ENCODE peak calls at places on chromosomes 11 and 22, in ten cellular contexts. V is HCT116, D is GM23338, B is OCI-LY7, Y is endothelial cell of umbilical vein, N is GM23248, F is IMR-90, T is MM.1S, O is neural progenitor cell, X is fibroblast of lung. M is an unnamed sample.
A peak's percentile ranks its signal among the peaks of the same experiment; 100 is the strongest.

GRCh38 chr22:48198489-48199459 is 1436.3 kb downstream of the TBC1D22A start:
- DNase-seq in N (no peak), V (no peak), T (no peak), D (peak; percentile 34), X (no peak), B (no peak), F (no peak), Y (no peak), O (no peak), M (no peak)

GRCh38 chr22:38788016-38788415 is 5.9 kb downstream of the DNAL4 start:
- DNase-seq in X (peak; percentile 65), N (peak; percentile 39), D (no peak), Y (peak; percentile 66), B (no peak), F (peak; percentile 60), V (no peak), O (no peak), T (no peak), M (no peak)

GRCh38 chr11:125903753-125904659 is at the start of gene DDX25:
- DNase-seq in Y (no peak), F (no peak), V (no peak), O (peak; percentile 85), D (peak; percentile 88), X (no peak), T (no peak), B (no peak), N (no peak), M (no peak)

GRCh38 chr11:115444542-115444941 is 59.7 kb downstream of the CADM1 start:
- DNase-seq in N (no peak), T (no peak), F (no peak), X (no peak), B (no peak), Y (no peak), V (no peak), D (no peak), O (no peak), M (no peak)

GRCh38 chr11:126100681-126101080 is 38.0 kb upstream of the CDON start:
- DNase-seq in B (no peak), N (no peak), F (no peak), D (no peak), T (no peak), O (no peak), V (no peak), Y (no peak), X (no peak), M (no peak)

GRCh38 chr11:68714047-68714856 is 29.9 kb downstream of the GAL start:
- DNase-seq in D (no peak), Y (no peak), B (no peak), F (no peak), V (no peak), O (peak; percentile 58), X (no peak), N (no peak), T (no peak), M (no peak)

GRCh38 chr11:19539861-19540260 is 172.8 kb upstream of the NAV2 start:
- DNase-seq in N (no peak), V (no peak), F (no peak), B (no peak), T (no peak), Y (no peak), O (peak; percentile 88), D (no peak), X (no peak), M (no peak)

GRCh38 chr22:46462726-46463371 is 74.6 kb downstream of the CELSR1 start:
- DNase-seq in T (no peak), Y (no peak), D (no peak), N (peak; percentile 87), O (no peak), X (peak; percentile 90), B (no peak), F (peak; percentile 70), V (peak; percentile 90), M (peak; percentile 98)

GRCh38 chr11:134578807-134579708 is 167.0 kb upstream of the B3GAT1 start:
- DNase-seq in B (no peak), V (peak; percentile 18), Y (no peak), X (no peak), F (no peak), O (no peak), D (peak; percentile 41), T (no peak), N (no peak), M (no peak)

GRCh38 chr11:77259681-77260080 is 41.8 kb downstream of the GDPD4 start:
- DNase-seq in D (no peak), B (no peak), V (no peak), T (no peak), X (peak; percentile 72), O (no peak), F (peak; percentile 68), N (peak; percentile 62), Y (no peak), M (peak; percentile 44)

GRCh38 chr22:26673485-26673884 is 16.1 kb downstream of the MIAT start:
- DNase-seq in N (peak; percentile 81), B (no peak), D (no peak), Y (no peak), T (no peak), V (no peak), F (no peak), O (no peak), X (peak; percentile 58), M (no peak)

GRCh38 chr11:64656797-64657196 is 65.8 kb downstream of the SLC22A12 start:
- DNase-seq in O (peak; percentile 77), F (no peak), X (no peak), B (no peak), N (no peak), V (no peak), Y (no peak), D (peak; percentile 83), T (no peak), M (peak; percentile 80)

GRCh38 chr11:72294566-72295395 is 50.8 kb upstream of the PHOX2A start:
- DNase-seq in Y (no peak), F (no peak), N (no peak), D (no peak), T (no peak), B (no peak), O (no peak), X (no peak), V (no peak), M (no peak)

GRCh38 chr11:72293910-72294533 is 50.0 kb upstream of the PHOX2A start:
- DNase-seq in Y (no peak), N (no peak), O (no peak), B (no peak), D (no peak), T (no peak), V (no peak), F (no peak), X (no peak), M (no peak)

GRCh38 chr11:72293391-72293790 is 49.4 kb upstream of the PHOX2A start:
- DNase-seq in Y (no peak), N (no peak), O (no peak), F (no peak), B (no peak), V (no peak), T (no peak), X (no peak), D (no peak), M (no peak)

GRCh38 chr11:72295471-72295870 is 51.5 kb upstream of the PHOX2A start:
- DNase-seq in F (no peak), N (no peak), T (no peak), O (no peak), D (no peak), Y (no peak), X (no peak), V (no peak), B (no peak), M (peak; percentile 62)

GRCh38 chr11:72292106-72292790 is 48.3 kb upstream of the PHOX2A start:
- DNase-seq in N (no peak), T (no peak), O (no peak), D (no peak), Y (no peak), X (no peak), F (no peak), B (no peak), V (no peak), M (peak; percentile 75)
- H3K4me3 ChIP-seq in N (no peak overlapping the region), T (no peak overlapping the region), O (no peak overlapping the region), D (no peak overlapping the region), Y (no peak overlapping the region), X (no peak overlapping the region), F (no peak overlapping the region), B (no peak overlapping the region), V (no peak overlapping the region), M (no peak overlapping the region)

DNA sequence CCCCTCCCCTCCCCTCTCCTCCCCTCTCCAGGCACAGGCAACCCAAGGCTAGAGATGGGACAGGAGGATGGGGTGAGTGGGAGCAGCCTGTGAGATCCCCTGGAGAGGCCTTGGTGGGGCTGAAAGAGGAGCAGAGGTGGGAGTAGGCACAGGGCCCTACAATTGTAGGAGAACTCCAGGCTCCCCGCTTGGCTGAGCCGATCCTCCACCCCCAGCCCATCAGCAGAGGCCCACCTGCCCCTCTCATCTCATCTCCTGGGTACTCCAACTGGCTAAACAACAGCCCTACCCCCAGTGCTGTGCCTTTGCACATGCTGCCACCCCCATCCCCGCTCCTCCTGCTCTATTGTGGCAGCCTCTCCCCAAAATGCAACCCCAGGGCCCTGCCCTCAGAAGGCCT is 52.0 kb upstream of the A4GALT start:
- DNase-seq in X (no peak), T (no peak), D (no peak), O (no peak), V (no peak), N (no peak), Y (no peak), F (no peak), B (no peak), M (peak; percentile 15)
- H3K27ac ChIP-seq in X (no peak overlapping the region), T (no peak overlapping the region), D (no peak overlapping the region), O (no peak overlapping the region), V (no peak overlapping the region), N (no peak overlapping the region), Y (no peak overlapping the region), F (no peak overlapping the region), B (no peak overlapping the region), M (no peak overlapping the region)

GRCh38 chr22:19730141-19730661 is 6.9 kb downstream of the GP1BB start:
- DNase-seq in X (no peak), D (no peak), O (no peak), N (no peak), F (no peak), B (no peak), V (no peak), Y (no peak), T (no peak), M (no peak)
- H2AFZ ChIP-seq in X (peak overlapping the region; percentile 77), D (peak overlapping the region; percentile 84), O (no peak overlapping the region), N (peak overlapping the region; percentile 87), F (peak overlapping the region; percentile 96), B (peak overlapping the region; percentile 70), V (peak overlapping the region; percentile 96), Y (peak overlapping the region; percentile 90), T (peak overlapping the region; percentile 67), M (peak overlapping the region; percentile 91)

DNA sequence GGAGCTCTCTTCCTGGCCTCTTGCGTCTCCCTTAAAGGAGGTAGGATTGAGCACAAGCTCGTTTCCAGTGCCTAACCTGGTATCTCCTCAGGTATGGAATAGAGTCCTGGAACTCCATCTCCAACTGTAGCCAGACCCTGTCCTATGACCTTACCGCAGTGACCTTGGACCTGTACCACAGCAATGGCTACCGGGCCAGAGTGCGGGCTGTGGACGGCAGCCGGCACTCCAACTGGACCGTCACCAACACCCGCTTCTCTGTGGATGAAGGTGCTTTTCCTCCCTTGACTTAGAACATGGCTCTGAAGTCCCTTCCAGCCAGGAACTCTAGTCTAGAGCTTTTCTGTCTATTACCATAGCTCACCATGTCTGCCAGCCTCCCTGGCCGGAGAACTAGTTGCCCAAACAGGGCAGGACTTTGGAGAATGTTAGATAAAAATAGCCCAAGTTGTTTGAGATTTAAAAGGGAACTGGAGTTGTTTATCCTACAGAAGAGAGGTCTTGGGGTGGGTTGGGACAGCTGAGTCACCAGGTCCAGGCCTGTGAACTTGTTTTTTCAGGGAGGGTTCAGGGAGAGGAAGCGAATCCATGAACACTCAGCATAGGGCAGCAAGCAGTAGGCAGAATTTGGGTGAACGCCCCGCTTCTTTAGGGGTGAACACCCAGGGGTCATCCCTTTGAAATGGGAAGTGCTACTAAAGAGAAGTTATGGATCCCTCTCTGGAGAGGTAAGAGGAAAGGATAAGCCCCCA is 3.3 kb downstream of the IL10RA start:
- DNase-seq in Y (no peak), B (no peak), F (no peak), O (no peak), D (no peak), T (no peak), X (no peak), N (no peak), V (no peak), M (no peak)
- H3K4me3 ChIP-seq in Y (no peak overlapping the region), B (no peak overlapping the region), F (no peak overlapping the region), O (no peak overlapping the region), D (no peak overlapping the region), T (no peak overlapping the region), X (no peak overlapping the region), N (no peak overlapping the region), V (no peak overlapping the region), M (no peak overlapping the region)